ENCODE peak calls at places on chromosome 15, in nine cellular contexts. One of them, this sample, is unnamed.

GRCh38 chr15:51737538-51738305 is at the start of gene LYSMD2:
- DNase-seq in islet precursor cell: peak; percentile 76
- DNase-seq in foreskin fibroblast: peak; percentile 53
- DNase-seq in stimulated activated CD8-positive, alpha-beta memory T cell treated with anti-CD3 and anti-CD28 coated beads, Interleukin-15, amount 100 ng/mL, for 1 hour: peak; percentile 34
- DNase-seq in HEK293T: no peak
- DNase-seq in NCI-H510A: no peak
- DNase-seq in fibroblast of lung: peak; percentile 66
- DNase-seq in HCT116: no peak
- DNase-seq in NB4: peak; percentile 88
- DNase-seq in this sample: peak; percentile 28

GRCh38 chr15:43095708-43096347 is 10.0 kb downstream of the UBR1 start:
- DNase-seq in NCI-H510A: no peak
- DNase-seq in HEK293T: no peak
- DNase-seq in fibroblast of lung: peak; percentile 59
- DNase-seq in HCT116: no peak
- DNase-seq in foreskin fibroblast: no peak
- DNase-seq in stimulated activated CD8-positive, alpha-beta memory T cell treated with anti-CD3 and anti-CD28 coated beads, Interleukin-15, amount 100 ng/mL, for 1 hour: no peak
- DNase-seq in NB4: no peak
- DNase-seq in islet precursor cell: no peak
- DNase-seq in this sample: no peak

GRCh38 chr15:85828869-85829268 is 34.1 kb upstream of the KLHL25 start:
- DNase-seq in foreskin fibroblast: no peak
- DNase-seq in fibroblast of lung: no peak
- DNase-seq in stimulated activated CD8-positive, alpha-beta memory T cell treated with anti-CD3 and anti-CD28 coated beads, Interleukin-15, amount 100 ng/mL, for 1 hour: no peak
- DNase-seq in NB4: no peak
- DNase-seq in HCT116: no peak
- DNase-seq in islet precursor cell: no peak
- DNase-seq in HEK293T: no peak
- DNase-seq in NCI-H510A: no peak
- DNase-seq in this sample: no peak

GRCh38 chr15:35958021-35958420 is 412.1 kb upstream of the DPH6 start:
- DNase-seq in NB4: no peak
- DNase-seq in NCI-H510A: no peak
- DNase-seq in HCT116: no peak
- DNase-seq in fibroblast of lung: peak; percentile 89
- DNase-seq in HEK293T: no peak
- DNase-seq in stimulated activated CD8-positive, alpha-beta memory T cell treated with anti-CD3 and anti-CD28 coated beads, Interleukin-15, amount 100 ng/mL, for 1 hour: no peak
- DNase-seq in islet precursor cell: no peak
- DNase-seq in foreskin fibroblast: no peak
- DNase-seq in this sample: no peak

GRCh38 chr15:73127302-73127936 is 75.2 kb downstream of the NEO1 start:
- DNase-seq in foreskin fibroblast: peak; percentile 2
- DNase-seq in islet precursor cell: peak; percentile 59
- DNase-seq in fibroblast of lung: peak; percentile 13
- DNase-seq in stimulated activated CD8-positive, alpha-beta memory T cell treated with anti-CD3 and anti-CD28 coated beads, Interleukin-15, amount 100 ng/mL, for 1 hour: no peak
- DNase-seq in HEK293T: peak; percentile 56
- DNase-seq in NCI-H510A: no peak
- DNase-seq in NB4: peak; percentile 45
- DNase-seq in HCT116: peak; percentile 18
- DNase-seq in this sample: no peak

GRCh38 chr15:27059610-27060202 is 88.7 kb downstream of the GABRG3 start:
- DNase-seq in stimulated activated CD8-positive, alpha-beta memory T cell treated with anti-CD3 and anti-CD28 coated beads, Interleukin-15, amount 100 ng/mL, for 1 hour: no peak
- DNase-seq in islet precursor cell: peak; percentile 75
- DNase-seq in foreskin fibroblast: peak; percentile 1
- DNase-seq in HEK293T: peak; percentile 46
- DNase-seq in NB4: peak; percentile 56
- DNase-seq in HCT116: peak; percentile 0
- DNase-seq in NCI-H510A: peak; percentile 18
- DNase-seq in fibroblast of lung: peak; percentile 30
- DNase-seq in this sample: no peak

GRCh38 chr15:28959326-28959725 is 73.6 kb downstream of the APBA2 start:
- DNase-seq in fibroblast of lung: no peak
- DNase-seq in stimulated activated CD8-positive, alpha-beta memory T cell treated with anti-CD3 and anti-CD28 coated beads, Interleukin-15, amount 100 ng/mL, for 1 hour: no peak
- DNase-seq in HEK293T: no peak
- DNase-seq in NB4: no peak
- DNase-seq in HCT116: no peak
- DNase-seq in foreskin fibroblast: no peak
- DNase-seq in islet precursor cell: peak; percentile 21
- DNase-seq in NCI-H510A: no peak
- DNase-seq in this sample: no peak

GRCh38 chr15:92159906-92160841 is 233.5 kb upstream of the ST8SIA2 start:
- DNase-seq in NCI-H510A: no peak
- DNase-seq in HCT116: no peak
- DNase-seq in foreskin fibroblast: no peak
- DNase-seq in HEK293T: no peak
- DNase-seq in islet precursor cell: peak; percentile 43
- DNase-seq in NB4: no peak
- DNase-seq in fibroblast of lung: no peak
- DNase-seq in stimulated activated CD8-positive, alpha-beta memory T cell treated with anti-CD3 and anti-CD28 coated beads, Interleukin-15, amount 100 ng/mL, for 1 hour: no peak
- DNase-seq in this sample: no peak

GRCh38 chr15:48617619-48618018 is 27.9 kb downstream of the FBN1 start:
- DNase-seq in NB4: peak; percentile 55
- DNase-seq in stimulated activated CD8-positive, alpha-beta memory T cell treated with anti-CD3 and anti-CD28 coated beads, Interleukin-15, amount 100 ng/mL, for 1 hour: no peak
- DNase-seq in HEK293T: no peak
- DNase-seq in fibroblast of lung: peak; percentile 92
- DNase-seq in foreskin fibroblast: peak; percentile 85
- DNase-seq in islet precursor cell: no peak
- DNase-seq in HCT116: no peak
- DNase-seq in NCI-H510A: no peak
- DNase-seq in this sample: no peak

GRCh38 chr15:101025116-101025885 is 106.1 kb downstream of the LRRK1 start:
- DNase-seq in stimulated activated CD8-positive, alpha-beta memory T cell treated with anti-CD3 and anti-CD28 coated beads, Interleukin-15, amount 100 ng/mL, for 1 hour: no peak
- DNase-seq in HEK293T: no peak
- DNase-seq in islet precursor cell: peak; percentile 20
- DNase-seq in NCI-H510A: no peak
- DNase-seq in fibroblast of lung: no peak
- DNase-seq in foreskin fibroblast: no peak
- DNase-seq in HCT116: no peak
- DNase-seq in NB4: no peak
- DNase-seq in this sample: no peak

GRCh38 chr15:68528891-68529290 is 49.9 kb upstream of the CORO2B start:
- DNase-seq in islet precursor cell: no peak
- DNase-seq in NCI-H510A: no peak
- DNase-seq in stimulated activated CD8-positive, alpha-beta memory T cell treated with anti-CD3 and anti-CD28 coated beads, Interleukin-15, amount 100 ng/mL, for 1 hour: no peak
- DNase-seq in NB4: peak; percentile 48
- DNase-seq in HCT116: no peak
- DNase-seq in fibroblast of lung: peak; percentile 90
- DNase-seq in foreskin fibroblast: no peak
- DNase-seq in HEK293T: no peak
- DNase-seq in this sample: no peak

GRCh38 chr15:28726102-28726501 is 13.9 kb upstream of the GOLGA8M start:
- DNase-seq in foreskin fibroblast: no peak
- DNase-seq in NCI-H510A: no peak
- DNase-seq in NB4: no peak
- DNase-seq in islet precursor cell: no peak
- DNase-seq in HEK293T: no peak
- DNase-seq in HCT116: no peak
- DNase-seq in fibroblast of lung: no peak
- DNase-seq in stimulated activated CD8-positive, alpha-beta memory T cell treated with anti-CD3 and anti-CD28 coated beads, Interleukin-15, amount 100 ng/mL, for 1 hour: no peak
- DNase-seq in this sample: no peak

GRCh38 chr15:48939686-48940085 is 24.0 kb downstream of the SHC4 start:
- DNase-seq in HCT116: no peak
- DNase-seq in foreskin fibroblast: peak; percentile 93
- DNase-seq in fibroblast of lung: peak; percentile 99
- DNase-seq in islet precursor cell: no peak
- DNase-seq in NB4: no peak
- DNase-seq in HEK293T: no peak
- DNase-seq in stimulated activated CD8-positive, alpha-beta memory T cell treated with anti-CD3 and anti-CD28 coated beads, Interleukin-15, amount 100 ng/mL, for 1 hour: no peak
- DNase-seq in NCI-H510A: no peak
- DNase-seq in this sample: no peak

GRCh38 chr15:89301304-89302089 is 33.1 kb downstream of the POLG start:
- DNase-seq in foreskin fibroblast: no peak
- DNase-seq in NB4: no peak
- DNase-seq in HCT116: no peak
- DNase-seq in fibroblast of lung: no peak
- DNase-seq in HEK293T: no peak
- DNase-seq in NCI-H510A: no peak
- DNase-seq in stimulated activated CD8-positive, alpha-beta memory T cell treated with anti-CD3 and anti-CD28 coated beads, Interleukin-15, amount 100 ng/mL, for 1 hour: no peak
- DNase-seq in islet precursor cell: no peak
- DNase-seq in this sample: no peak

GRCh38 chr15:40263036-40263754 is 19.7 kb downstream of the ANKRD63 start:
- DNase-seq in foreskin fibroblast: peak; percentile 63
- DNase-seq in NCI-H510A: no peak
- DNase-seq in stimulated activated CD8-positive, alpha-beta memory T cell treated with anti-CD3 and anti-CD28 coated beads, Interleukin-15, amount 100 ng/mL, for 1 hour: no peak
- DNase-seq in HCT116: no peak
- DNase-seq in NB4: no peak
- DNase-seq in fibroblast of lung: peak; percentile 74
- DNase-seq in HEK293T: no peak
- DNase-seq in islet precursor cell: no peak
- DNase-seq in this sample: no peak

GRCh38 chr15:83943849-83944404 is 290.0 kb downstream of the ADAMTSL3 start:
- DNase-seq in NCI-H510A: no peak
- DNase-seq in HEK293T: no peak
- DNase-seq in HCT116: no peak
- DNase-seq in islet precursor cell: no peak
- DNase-seq in NB4: no peak
- DNase-seq in stimulated activated CD8-positive, alpha-beta memory T cell treated with anti-CD3 and anti-CD28 coated beads, Interleukin-15, amount 100 ng/mL, for 1 hour: no peak
- DNase-seq in foreskin fibroblast: no peak
- DNase-seq in fibroblast of lung: peak; percentile 3
- DNase-seq in this sample: no peak

GRCh38 chr15:63340878-63341277 is 40.8 kb downstream of the CA12 start:
- DNase-seq in NB4: no peak
- DNase-seq in stimulated activated CD8-positive, alpha-beta memory T cell treated with anti-CD3 and anti-CD28 coated beads, Interleukin-15, amount 100 ng/mL, for 1 hour: no peak
- DNase-seq in islet precursor cell: no peak
- DNase-seq in fibroblast of lung: no peak
- DNase-seq in HEK293T: no peak
- DNase-seq in NCI-H510A: no peak
- DNase-seq in HCT116: no peak
- DNase-seq in foreskin fibroblast: no peak
- DNase-seq in this sample: no peak

This sample was measured in activated naive CD8-positive, alpha-beta T cell treated with anti-CD3 and anti-CD28 coated beads, Interleukin-2, amount 50 U/mL, for 16 hours.